ENCODE peak calls at places on chromosomes 11 and 22, in five cellular contexts. N is A549, E is HepG2, J is K562, T is H1. D is an unnamed sample.

GRCh38 chr11:124748481-124749338 is 3.3 kb downstream of the VSIG2 start:
- DNase-seq in N (no peak), T (no peak), E (no peak), J (no peak), D (peak)

GRCh38 chr22:24736526-24737050 is 37.9 kb downstream of the PIWIL3 start:
- DNase-seq in N (no peak), J (no peak), T (no peak), E (no peak), D (no peak)

GRCh38 chr11:87359401-87359800 is 321.7 kb downstream of the TMEM135 start:
- DNase-seq in E (no peak), N (no peak), T (no peak), J (no peak), D (no peak)

GRCh38 chr11:69156673-69157155 is 979 bp downstream of the SMIM38 start:
- DNase-seq in J (peak), N (no peak), T (no peak), E (peak), D (peak)

GRCh38 chr22:42711895-42712837 is 8.5 kb downstream of the A4GALT start:
- DNase-seq in J (no peak), E (no peak), T (no peak), N (no peak), D (no peak)

GRCh38 chr11:132992838-132993680 is 539.2 kb downstream of the OPCML start:
- DNase-seq in J (no peak), T (no peak), N (no peak), E (no peak), D (peak)

GRCh38 chr11:75633409-75634011 is 35.3 kb downstream of the MAP6 start:
- DNase-seq in J (no peak), E (no peak), N (no peak), T (no peak), D (no peak)

GRCh38 chr11:27934830-27935145 is 173.2 kb downstream of the KIF18A start:
- DNase-seq in N (peak), E (no peak), T (no peak), J (no peak), D (peak)

GRCh38 chr22:28600546-28601143 is 79.0 kb downstream of the TTC28 start:
- DNase-seq in N (peak), E (peak), J (peak), T (no peak), D (peak)

GRCh38 chr22:28180804-28181203 is 261.7 kb upstream of the PITPNB start:
- DNase-seq in T (no peak), J (no peak), E (no peak), N (no peak), D (no peak)

GRCh38 chr11:122748968-122749687 is 89.2 kb upstream of the CRTAM start:
- DNase-seq in J (peak), E (no peak), T (no peak), N (no peak), D (peak)

GRCh38 chr22:42957544-42957943 is 57.4 kb downstream of the PACSIN2 start:
- DNase-seq in J (no peak), E (no peak), N (no peak), T (no peak), D (no peak)

GRCh38 chr22:32590556-32590955 is 115.9 kb downstream of the FBXO7 start:
- DNase-seq in J (no peak), N (no peak), E (no peak), T (no peak), D (peak)

GRCh38 chr11:123630126-123630531 is 24.3 kb downstream of the SCN3B start:
- DNase-seq in N (no peak), E (no peak), J (no peak), T (no peak), D (no peak)

GRCh38 chr11:72203163-72203562 is 11.2 kb downstream of the FOLR1 start:
- DNase-seq in T (no peak), J (no peak), E (no peak), N (no peak), D (no peak)

GRCh38 chr11:75158241-75158640 is 7.3 kb downstream of the SLCO2B1 start:
- DNase-seq in E (no peak), N (no peak), T (no peak), J (no peak), D (no peak)

GRCh38 chr11:83292709-83293435 is 6.7 kb upstream of the CCDC90B start:
- DNase-seq in E (peak), J (peak), N (peak), T (no peak), D (peak)

GRCh38 chr11:67732045-67732787 is 57.8 kb upstream of the ALDH3B2 start:
- DNase-seq in J (peak), T (peak), N (peak), E (no peak), D (no peak)

GRCh38 chr11:126834149-126834548 is 166.4 kb downstream of the KIRREL3 start:
- DNase-seq in J (no peak), T (no peak), N (no peak), E (no peak), D (peak)

GRCh38 chr22:46233231-46233630 is 16.9 kb downstream of the CDPF1 start:
- DNase-seq in T (no peak), E (no peak), J (no peak), N (no peak), D (peak)

GRCh38 chr11:110424775-110425444 is 4.8 kb upstream of the FDX1 start:
- DNase-seq in J (no peak), E (no peak), T (no peak), N (no peak), D (no peak)

GRCh38 chr11:126628790-126629621 is 273.5 kb downstream of the ST3GAL4 start:
- DNase-seq in T (no peak), J (no peak), N (no peak), E (no peak), D (peak)

GRCh38 chr11:100774859-100775258 is 87.8 kb downstream of the ARHGAP42 start:
- DNase-seq in N (no peak), J (no peak), E (peak), T (no peak), D (no peak)

GRCh38 chr11:61091373-61092279 is 10.7 kb upstream of the CD5 start:
- DNase-seq in J (no peak), T (no peak), E (no peak), N (no peak), D (peak)

GRCh38 chr11:12195773-12196172 is 85.4 kb downstream of the MICAL2 start:
- DNase-seq in T (no peak), J (no peak), E (no peak), N (no peak), D (no peak)

GRCh38 chr11:6615882-6616585 is 3.2 kb downstream of the TPP1 start:
- DNase-seq in T (no peak), E (no peak), J (no peak), N (no peak), D (peak)

GRCh38 chr11:68137833-68138232 is 16.6 kb upstream of the CHKA start:
- DNase-seq in T (no peak), N (no peak), E (peak), J (no peak), D (no peak)

GRCh38 chr22:26922804-26923203 is 265.4 kb downstream of the MIAT start:
- DNase-seq in E (no peak), T (peak), J (no peak), N (no peak), D (no peak)

GRCh38 chr11:85712953-85713352 is 27.0 kb upstream of the CCDC89 start:
- DNase-seq in J (no peak), E (no peak), T (no peak), N (no peak), D (no peak)

GRCh38 chr11:125376117-125376516 is 119.9 kb downstream of the FEZ1 start:
- DNase-seq in N (no peak), J (no peak), T (no peak), E (no peak), D (no peak)

GRCh38 chr22:22463855-22464540 is 44.5 kb downstream of the ZNF280B start:
- DNase-seq in N (peak), T (peak), J (peak), E (peak), D (peak)

GRCh38 chr11:122215244-122215992 is 99.4 kb upstream of the BLID start:
- DNase-seq in N (peak), J (peak), E (peak), T (peak), D (peak)

GRCh38 chr22:44680481-44680894 is 21.5 kb upstream of the PRR5 start:
- DNase-seq in E (no peak), N (no peak), T (no peak), J (no peak), D (no peak)
- TF ChIP-seq RFX5 in E (no peak), N (no peak), T (no peak), J (no peak), D (no peak)

GRCh38 chr11:2799881-2800654 is 85.5 kb downstream of the CDKN1C start:
- DNase-seq in J (peak), T (peak), E (no peak), N (no peak), D (no peak)

GRCh38 chr11:2797181-2797711 is 88.3 kb downstream of the CDKN1C start:
- DNase-seq in E (no peak), T (peak), N (no peak), J (no peak), D (no peak)

GRCh38 chr11:2797741-2798361 is 87.7 kb downstream of the CDKN1C start:
- DNase-seq in J (no peak), T (peak), E (no peak), N (no peak), D (no peak)

GRCh38 chr11:2800655-2801531 is 84.7 kb downstream of the CDKN1C start:
- DNase-seq in J (no peak), E (no peak), N (no peak), T (peak), D (no peak)

DNA sequence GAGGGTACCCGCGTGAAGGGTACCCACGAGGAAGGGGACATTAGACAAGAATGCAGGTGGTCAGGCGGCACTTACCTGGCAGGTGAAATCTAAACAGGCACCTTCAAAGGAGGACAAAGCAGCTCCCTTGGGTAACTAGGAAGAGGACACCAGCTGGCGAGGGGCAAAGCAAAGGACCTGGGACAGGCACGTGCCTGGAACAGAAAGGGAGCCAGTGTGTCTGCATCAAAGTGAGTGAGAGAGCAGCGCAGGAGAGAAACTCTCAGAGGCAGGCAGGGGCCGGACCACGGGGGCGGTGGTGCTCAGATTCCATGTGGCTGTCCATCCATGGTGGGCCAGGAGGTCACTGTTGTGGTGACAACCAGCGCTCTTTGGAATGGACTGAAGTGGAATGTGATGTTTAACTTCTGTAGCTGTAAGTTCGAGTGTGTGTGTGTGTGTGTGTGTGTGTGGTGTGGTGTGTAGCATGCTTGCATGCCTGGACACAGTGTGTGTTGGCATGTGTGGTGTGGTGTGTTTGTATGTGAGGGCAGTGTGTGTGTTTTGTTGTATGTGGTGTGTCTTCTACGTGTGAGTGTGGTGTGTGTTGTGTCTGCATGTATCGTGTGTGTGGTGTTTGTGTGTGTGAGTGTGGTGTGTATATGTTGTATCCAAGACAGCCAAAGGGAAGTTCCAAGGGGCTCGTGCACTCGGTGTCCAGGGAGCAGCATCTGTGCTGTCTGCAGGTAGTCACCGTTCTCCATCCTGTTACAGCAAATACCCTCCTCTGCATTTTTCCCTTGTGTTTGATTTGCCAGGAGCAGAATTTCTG is 86.4 kb downstream of the CDKN1C start:
- DNase-seq in N (no peak), E (peak), T (peak), J (no peak), D (peak)
- TF ChIP-seq MAFK in N (no peak), E (no peak), T (no peak), J (no peak), D (no peak)

GRCh38 chr22:35477911-35478582 is 62.6 kb upstream of the RASD2 start:
- DNase-seq in N (peak), T (no peak), E (no peak), J (peak), D (peak)
- TF ChIP-seq RFX5 in N (no peak), T (no peak), E (no peak), J (no peak), D (no peak)

DNA sequence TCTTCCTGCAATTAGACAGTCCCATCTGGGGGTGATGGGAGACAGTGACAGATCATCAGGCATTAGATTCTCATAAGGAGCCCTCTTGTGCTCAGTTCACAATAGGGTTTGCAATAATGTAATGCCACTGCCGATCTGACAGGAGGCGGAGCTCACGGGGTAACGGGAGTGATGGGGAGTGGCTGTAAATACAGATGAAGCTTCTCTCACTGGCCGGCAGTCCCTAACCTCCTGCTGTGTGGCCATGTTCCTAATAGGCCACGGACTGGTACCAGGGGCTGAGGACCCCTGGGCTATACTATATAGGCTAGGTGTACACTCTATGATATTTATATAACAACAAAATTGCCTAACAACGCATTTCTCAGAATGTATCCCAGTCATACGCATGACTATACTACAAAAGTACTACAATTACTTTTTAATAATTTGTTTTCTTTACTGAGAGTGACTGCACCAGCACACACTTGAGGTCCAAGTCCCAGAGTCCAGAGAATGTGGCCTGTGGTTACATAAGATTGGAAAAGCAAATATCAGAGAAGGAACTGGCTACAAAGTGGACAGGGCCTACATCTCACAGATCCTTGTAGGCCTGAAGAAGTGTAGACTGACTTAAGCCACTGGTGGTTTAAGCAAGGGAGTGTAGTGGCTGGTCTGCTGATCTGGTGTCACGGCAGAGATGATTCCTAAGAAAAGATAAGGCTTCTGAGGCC is 200.0 kb downstream of the LARGE1 start:
- DNase-seq in J (no peak), T (no peak), E (peak), N (no peak), D (no peak)
- TF ChIP-seq MAFK in J (no peak), T (no peak), E (no peak), N (no peak), D (no peak)

GRCh38 chr11:116929393-116930090 is 92.1 kb upstream of the APOA1 start:
- DNase-seq in T (no peak), E (peak), J (peak), N (no peak), D (peak)

GRCh38 chr11:116925050-116925449 is 87.6 kb upstream of the APOA1 start:
- DNase-seq in J (no peak), T (no peak), E (no peak), N (no peak), D (no peak)

GRCh38 chr11:116928845-116929244 is 91.4 kb upstream of the APOA1 start:
- DNase-seq in N (no peak), T (no peak), J (no peak), E (peak), D (no peak)

GRCh38 chr11:116928102-116928777 is 90.8 kb upstream of the APOA1 start:
- DNase-seq in E (no peak), N (no peak), J (no peak), T (no peak), D (no peak)

DNA sequence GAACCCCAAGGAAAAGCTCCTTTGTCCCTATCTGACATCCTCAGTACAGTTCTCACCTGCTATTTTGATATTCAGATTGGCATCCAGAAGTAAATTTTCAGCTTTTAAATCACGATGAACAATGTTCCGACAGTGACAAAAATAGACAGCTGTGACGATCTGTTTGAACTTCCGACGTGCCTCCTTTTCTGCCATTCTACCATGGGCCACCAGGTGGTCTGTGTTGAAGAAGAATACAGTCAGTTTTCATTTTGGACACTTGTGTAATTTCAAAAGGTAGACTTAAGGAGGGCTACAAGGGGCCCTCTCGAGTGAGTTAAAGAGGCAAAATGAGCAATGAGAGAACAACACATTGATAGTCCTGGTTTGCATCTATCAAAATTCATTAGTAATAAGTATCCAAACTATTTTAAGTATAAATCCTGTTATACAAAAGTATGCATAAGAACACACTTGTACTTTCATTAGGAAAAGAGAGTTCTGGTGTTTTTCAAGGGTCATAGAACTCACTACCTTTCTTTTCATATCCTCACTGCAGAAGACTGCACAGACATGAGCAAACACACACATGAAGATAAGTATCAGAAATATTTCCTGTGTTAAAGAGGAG is 89.8 kb upstream of the APOA1 start:
- DNase-seq in J (no peak), E (peak), T (no peak), N (no peak), D (no peak)
- TF ChIP-seq RFX5 in J (no peak), E (no peak), T (no peak), N (no peak), D (no peak)

GRCh38 chr11:34732831-34733230 is 111.9 kb downstream of the EHF start:
- DNase-seq in E (peak), N (no peak), T (no peak), J (no peak), D (no peak)

GRCh38 chr11:34731596-34731995 is 110.7 kb downstream of the EHF start:
- DNase-seq in N (no peak), J (no peak), E (no peak), T (no peak), D (no peak)

GRCh38 chr11:34727228-34727737 is 106.4 kb downstream of the EHF start:
- DNase-seq in N (no peak), T (no peak), J (peak), E (no peak), D (no peak)

GRCh38 chr11:34728609-34729008 is 107.7 kb downstream of the EHF start:
- DNase-seq in E (no peak), N (no peak), T (no peak), J (no peak), D (no peak)

GRCh38 chr11:34730544-34731295 is 109.8 kb downstream of the EHF start:
- DNase-seq in T (no peak), N (no peak), E (no peak), J (no peak), D (no peak)
- TF ChIP-seq MAFK in T (no peak), N (no peak), E (no peak), J (no peak), D (no peak)

DNA sequence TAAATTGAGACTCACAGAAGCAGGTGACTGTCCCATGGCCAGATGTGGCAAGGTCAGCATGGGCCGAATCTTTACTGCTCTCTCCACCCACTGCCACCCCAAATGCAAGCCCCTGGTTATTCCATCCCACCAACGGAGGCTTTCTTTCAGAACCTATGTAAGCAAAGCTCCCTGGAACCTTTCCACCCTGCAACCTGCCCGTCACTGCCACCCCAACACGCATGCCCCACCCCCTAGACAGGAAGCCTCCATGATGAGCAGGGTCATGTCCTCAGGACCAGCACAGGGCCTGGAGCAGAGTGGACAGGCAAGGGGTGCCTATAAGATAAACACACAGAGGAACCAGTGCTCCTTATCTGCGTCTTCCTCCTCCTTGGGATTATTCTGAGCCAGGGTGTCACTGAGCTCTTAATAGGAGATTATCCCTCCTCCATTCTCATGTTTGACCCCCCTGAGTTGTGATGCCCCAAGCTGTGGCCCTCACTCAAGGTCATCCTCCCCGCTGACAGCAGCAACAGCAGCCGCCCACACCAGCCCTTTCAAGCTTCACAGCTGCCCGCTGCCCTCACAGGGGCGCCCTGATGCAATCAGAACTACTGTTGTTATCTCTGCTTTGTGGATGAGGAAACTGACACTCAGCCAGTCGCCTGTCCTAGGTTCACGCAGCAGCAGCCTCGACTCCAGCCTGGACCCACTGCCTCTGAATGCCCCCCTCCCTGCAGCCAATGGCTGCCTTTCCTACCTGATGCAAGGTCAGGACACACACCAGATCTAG is 647.2 kb downstream of the TBC1D22A start:
- DNase-seq in E (no peak), T (no peak), N (no peak), J (no peak), D (no peak)
- TF ChIP-seq RFX5 in E (no peak), T (no peak), N (no peak), J (no peak), D (no peak)